ENCODE peak calls at places on chromosomes 16 and 17, in four cellular contexts. B is Caco-2, N is OCI-LY7, I is mucosa of descending colon. R is an unnamed sample.

GRCh38 chr17:8152112-8152775 is at the start of gene PER1:
- DNase-seq in B (peak; percentile 93), N (peak; percentile 89), I (peak; percentile 97), R (peak; percentile 94)

GRCh38 chr17:80894726-80895125 is 96.9 kb upstream of the CHMP6 start:
- DNase-seq in B (no peak), N (no peak), I (no peak), R (no peak)

GRCh38 chr17:33049781-33050414 is 58.3 kb downstream of the SPACA3 start:
- DNase-seq in N (peak; percentile 17), B (peak; percentile 50), I (peak; percentile 45), R (peak; percentile 59)

GRCh38 chr16:46882940-46883307 is 1.2 kb upstream of the GPT2 start:
- DNase-seq in B (no peak), I (no peak), N (no peak), R (no peak)

GRCh38 chr17:10162034-10162433 is 36.4 kb downstream of the GAS7 start:
- DNase-seq in B (no peak), I (no peak), N (no peak), R (peak; percentile 58)

GRCh38 chr16:57475711-57476339 is 10.5 kb downstream of the DOK4 start:
- DNase-seq in N (peak; percentile 80), I (peak; percentile 51), B (peak; percentile 69), R (peak; percentile 88)

GRCh38 chr17:61366715-61367413 is 32.8 kb upstream of the TBX2 start:
- DNase-seq in B (no peak), N (no peak), I (no peak), R (no peak)

GRCh38 chr17:8069587-8069860 is 18.0 kb downstream of the ALOX12B start:
- DNase-seq in I (peak; percentile 78), B (no peak), N (no peak), R (no peak)

GRCh38 chr16:2296662-2297505 is 29.0 kb upstream of the RNPS1 start:
- DNase-seq in N (peak; percentile 16), I (peak; percentile 41), B (peak; percentile 41), R (peak; percentile 50)

GRCh38 chr17:50656509-50656908 is 21.8 kb downstream of the ABCC3 start:
- DNase-seq in I (peak; percentile 26), N (no peak), B (no peak), R (no peak)

GRCh38 chr17:79841369-79842135 is 2.3 kb upstream of the CBX4 start:
- DNase-seq in N (no peak), I (peak; percentile 43), B (peak; percentile 69), R (no peak)

GRCh38 chr17:68057531-68057952 is 22.0 kb downstream of the KPNA2 start:
- DNase-seq in N (peak; percentile 63), B (peak; percentile 42), I (peak; percentile 50), R (peak; percentile 43)

GRCh38 chr16:31079342-31079944 is 5.2 kb downstream of the ZNF646 start:
- DNase-seq in I (no peak), B (no peak), N (no peak), R (no peak)

GRCh38 chr16:23141959-23142740 is 7.1 kb downstream of the USP31 start:
- DNase-seq in B (no peak), I (no peak), N (no peak), R (no peak)

GRCh38 chr17:83006515-83007455 is 72.6 kb upstream of the METRNL start:
- DNase-seq in I (no peak), B (no peak), N (no peak), R (no peak)

GRCh38 chr16:86619263-86619935 is 41.0 kb downstream of the FOXL1 start:
- DNase-seq in I (no peak), N (no peak), B (peak; percentile 86), R (no peak)

GRCh38 chr17:17626840-17627239 is 35.3 kb upstream of the PEMT start:
- DNase-seq in B (no peak), N (no peak), I (no peak), R (no peak)

GRCh38 chr17:53472586-53472985 is 350.1 kb upstream of the KIF2B start:
- DNase-seq in B (no peak), I (no peak), N (no peak), R (no peak)

GRCh38 chr16:70789231-70789926 is 11.6 kb downstream of the VAC14 start:
- DNase-seq in N (no peak), I (peak; percentile 43), B (no peak), R (no peak)

GRCh38 chr17:72646176-72646575 is 446.3 kb downstream of the SLC39A11 start:
- DNase-seq in B (no peak), N (no peak), I (no peak), R (no peak)

GRCh38 chr17:57595426-57595825 is 149.7 kb downstream of the CCDC182 start:
- DNase-seq in N (no peak), B (no peak), I (no peak), R (no peak)

GRCh38 chr17:42276609-42277341 is 584 bp upstream of the STAT5B start:
- DNase-seq in N (no peak), I (peak; percentile 76), B (no peak), R (no peak)

GRCh38 chr17:78641243-78641642 is 64.0 kb upstream of the DNAH17 start:
- DNase-seq in N (no peak), I (no peak), B (no peak), R (no peak)

GRCh38 chr17:57477483-57478357 is 221.4 kb downstream of the MSI2 start:
- DNase-seq in B (no peak), N (no peak), I (no peak), R (no peak)

GRCh38 chr17:50269477-50270429 is 4.5 kb upstream of the TMEM92 start:
- DNase-seq in I (peak; percentile 73), B (peak; percentile 80), N (peak; percentile 66), R (peak; percentile 72)

GRCh38 chr17:30091771-30092170 is 24.8 kb upstream of the NSRP1 start:
- DNase-seq in B (no peak), I (no peak), N (no peak), R (no peak)

GRCh38 chr16:3509470-3509928 is 8.7 kb downstream of the CLUAP1 start:
- DNase-seq in N (no peak), B (no peak), I (peak; percentile 62), R (peak; percentile 91)

GRCh38 chr17:70116919-70117318 is 41.9 kb downstream of the KCNJ16 start:
- DNase-seq in I (no peak), B (no peak), N (no peak), R (no peak)

GRCh38 chr17:27609606-27610303 is 21.2 kb upstream of the LGALS9 start:
- DNase-seq in I (peak; percentile 76), N (peak; percentile 34), B (peak; percentile 75), R (peak; percentile 50)

GRCh38 chr16:31105677-31106213 is 2.4 kb upstream of the BCKDK start:
- DNase-seq in I (peak; percentile 91), B (peak; percentile 67), N (peak; percentile 77), R (peak; percentile 65)

GRCh38 chr16:58563235-58563634 is 47.9 kb downstream of the SETD6 start:
- DNase-seq in B (no peak), N (no peak), I (no peak), R (no peak)

GRCh38 chr16:73053379-73054130 is 5.6 kb upstream of the ZFHX3 start:
- DNase-seq in B (no peak), N (no peak), I (no peak), R (no peak)

GRCh38 chr16:49617710-49618330 is 238.1 kb downstream of the ZNF423 start:
- DNase-seq in B (no peak), N (no peak), I (no peak), R (no peak)

GRCh38 chr17:19650826-19651225 is 2.3 kb downstream of the ALDH3A2 start:
- DNase-seq in I (no peak), B (no peak), N (no peak), R (no peak)

GRCh38 chr17:58302171-58302918 is 21.6 kb upstream of the MPO start:
- DNase-seq in B (no peak), I (no peak), N (peak; percentile 22), R (no peak)

GRCh38 chr16:8372141-8372540 is 218.2 kb downstream of the TMEM114 start:
- DNase-seq in B (no peak), N (no peak), I (no peak), R (no peak)

GRCh38 chr16:8375208-8375607 is 215.1 kb downstream of the TMEM114 start:
- DNase-seq in N (no peak), I (no peak), B (no peak), R (no peak)

GRCh38 chr16:8374586-8374985 is 215.7 kb downstream of the TMEM114 start:
- DNase-seq in N (no peak), I (no peak), B (no peak), R (no peak)

GRCh38 chr16:8376430-8376829 is 213.9 kb downstream of the TMEM114 start:
- DNase-seq in B (no peak), I (no peak), N (no peak), R (no peak)

DNA sequence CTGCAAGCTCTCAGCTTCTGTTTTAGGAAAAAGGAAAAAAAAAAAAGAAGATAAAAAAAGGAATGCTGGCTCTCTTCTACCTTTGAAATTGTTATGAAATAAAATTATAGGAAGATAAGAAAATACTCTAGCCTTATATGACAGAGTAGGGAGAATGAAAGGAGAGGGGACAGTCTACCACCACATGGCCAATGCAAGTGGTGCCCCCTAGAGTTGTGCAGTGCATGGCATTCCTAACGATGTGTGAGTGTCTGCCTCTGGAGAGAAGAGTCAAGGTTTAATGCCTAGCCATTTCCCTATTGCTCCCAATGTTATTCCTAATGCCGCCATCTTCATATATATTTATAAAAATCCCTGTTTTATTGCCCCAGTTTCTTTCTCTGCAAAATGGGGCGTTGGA is 216.3 kb downstream of the TMEM114 start:
- DNase-seq in N (no peak), B (no peak), I (no peak), R (no peak)
- TF ChIP-seq CTCF in N (peak; percentile 20), B (no peak), I (no peak), R (no peak)

GRCh38 chr16:81818514-81819304 is 39.6 kb downstream of the PLCG2 start:
- DNase-seq in N (no peak), B (no peak), I (no peak), R (peak; percentile 60)

GRCh38 chr16:81816351-81816750 is 37.3 kb downstream of the PLCG2 start:
- DNase-seq in N (no peak), B (no peak), I (no peak), R (peak; percentile 64)

GRCh38 chr16:81817789-81818304 is 38.8 kb downstream of the PLCG2 start:
- DNase-seq in I (no peak), N (peak; percentile 88), B (no peak), R (peak; percentile 91)

GRCh38 chr16:81816793-81817210 is 37.7 kb downstream of the PLCG2 start:
- DNase-seq in I (no peak), N (peak; percentile 86), B (no peak), R (peak; percentile 86)

GRCh38 chr16:81817296-81817695 is 38.2 kb downstream of the PLCG2 start:
- DNase-seq in N (no peak), I (no peak), B (no peak), R (peak; percentile 89)
- H3K4me3 ChIP-seq in N (peak overlapping the region; percentile 64), I (no peak overlapping the region), B (no peak overlapping the region), R (peak overlapping the region; percentile 64)

GRCh38 chr17:14113137-14113536 is 43.8 kb downstream of the COX10 start:
- DNase-seq in N (no peak), B (no peak), I (no peak), R (no peak)
- TF ChIP-seq CTCF in N (peak; percentile 16), B (no peak), I (no peak), R (no peak)

DNA sequence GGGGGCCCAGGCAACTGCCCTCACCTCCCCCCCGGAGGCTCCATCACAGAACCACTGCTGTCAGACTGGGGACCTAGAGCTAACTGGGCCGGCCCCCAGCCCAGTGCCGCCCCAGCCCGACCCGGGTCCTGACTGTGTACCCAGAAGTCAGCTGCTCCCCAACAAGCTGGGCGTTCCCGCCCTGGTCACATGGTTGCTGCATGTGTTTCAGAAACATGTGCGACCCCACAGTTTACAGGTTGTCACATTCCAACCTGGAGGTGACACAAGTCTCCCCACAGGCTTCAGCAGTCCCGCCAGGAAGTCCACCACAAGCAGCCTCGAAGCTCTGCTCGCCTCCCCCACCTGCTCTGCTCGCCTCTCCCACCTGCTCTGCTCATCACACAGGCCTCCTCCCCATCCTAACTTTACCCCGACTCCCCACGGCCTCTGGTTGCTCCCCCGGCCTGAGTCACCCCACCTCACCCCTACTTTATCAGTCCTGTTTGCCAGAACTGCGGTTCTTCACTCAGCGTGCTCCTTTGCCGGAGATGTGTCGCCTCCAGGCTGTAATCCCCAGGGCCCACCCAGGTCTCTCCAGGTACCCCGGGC is 968 bp downstream of the MRPL28 start:
- DNase-seq in B (no peak), I (peak; percentile 33), N (no peak), R (no peak)
- H3K4me3 ChIP-seq in B (no peak overlapping the region), I (no peak overlapping the region), N (peak overlapping the region; percentile 51), R (peak overlapping the region; percentile 76)